ENCODE peak calls at places on chromosomes 6 and 20, in five cellular contexts. J, C, R, N and E are unnamed samples.

GRCh38 chr6:118963003-118963402 is 28.0 kb upstream of the MCM9 start:
- DNase-seq in N (no peak), C (no peak), J (no peak), R (peak; percentile 13), E (no peak)

GRCh38 chr6:14123331-14124105 is 5.9 kb downstream of the CD83 start:
- DNase-seq in R (no peak), J (no peak), N (no peak), C (no peak), E (no peak)

GRCh38 chr6:23180504-23181293 is 611.3 kb downstream of the HDGFL1 start:
- DNase-seq in N (no peak), J (no peak), C (peak; percentile 64), R (no peak), E (peak; percentile 14)

GRCh38 chr20:58112017-58112781 is 116.3 kb downstream of the ANKRD60 start:
- DNase-seq in R (no peak), C (no peak), J (peak; percentile 55), N (no peak), E (no peak)

GRCh38 chr20:7330850-7331249 is 563.4 kb downstream of the BMP2 start:
- DNase-seq in J (no peak), N (no peak), R (no peak), C (no peak), E (no peak)

GRCh38 chr6:150165020-150165702 is 22.3 kb downstream of the PPP1R14C start:
- DNase-seq in N (no peak), R (no peak), J (no peak), C (no peak), E (no peak)

GRCh38 chr6:137202078-137202477 is 17.1 kb downstream of the IFNGR1 start:
- DNase-seq in N (no peak), C (peak; percentile 40), J (no peak), R (no peak), E (no peak)

GRCh38 chr6:126716826-126717514 is 377.1 kb downstream of the CENPW start:
- DNase-seq in N (no peak), R (no peak), C (no peak), J (no peak), E (peak; percentile 50)

GRCh38 chr6:143700684-143701342 is 23.0 kb downstream of the PHACTR2 start:
- DNase-seq in J (no peak), R (no peak), C (peak; percentile 32), N (no peak), E (no peak)

GRCh38 chr6:41097467-41098090 is 24.8 kb downstream of the NFYA start:
- DNase-seq in R (no peak), N (no peak), C (no peak), J (no peak), E (no peak)

GRCh38 chr6:2988076-2988425 is 11.6 kb upstream of the NQO2 start:
- DNase-seq in N (no peak), C (no peak), R (no peak), J (no peak), E (no peak)

GRCh38 chr6:23956988-23957387 is 169.0 kb upstream of the NRSN1 start:
- DNase-seq in C (no peak), R (no peak), N (no peak), J (no peak), E (no peak)

GRCh38 chr6:127855542-127856159 is 45.2 kb downstream of the THEMIS start:
- DNase-seq in C (no peak), R (no peak), N (peak; percentile 24), J (no peak), E (peak; percentile 13)

GRCh38 chr20:33169176-33169794 is 1.3 kb downstream of the BPIFA2 start:
- DNase-seq in J (no peak), C (no peak), R (peak; percentile 63), N (peak; percentile 29), E (no peak)

GRCh38 chr6:134964451-134965203 is 14.7 kb upstream of the ALDH8A1 start:
- DNase-seq in J (no peak), C (no peak), N (no peak), R (no peak), E (no peak)

GRCh38 chr6:71197267-71197666 is 91.3 kb upstream of the OGFRL1 start:
- DNase-seq in N (no peak), R (no peak), J (no peak), C (no peak), E (no peak)

GRCh38 chr6:158512809-158513208 is 47.1 kb upstream of the TMEM181 start:
- DNase-seq in C (no peak), R (no peak), N (no peak), J (no peak), E (no peak)

GRCh38 chr6:159094444-159095252 is 49.9 kb upstream of the TAGAP start:
- DNase-seq in C (no peak), N (no peak), R (no peak), J (no peak), E (no peak)

GRCh38 chr6:84263557-84263956 is 36.1 kb upstream of the CEP162 start:
- DNase-seq in R (no peak), N (peak; percentile 63), C (no peak), J (no peak), E (no peak)

GRCh38 chr20:3795511-3796468 is at the start of gene CDC25B:
- DNase-seq in N (peak; percentile 91), R (peak; percentile 83), J (peak; percentile 59), C (peak; percentile 96), E (peak; percentile 89)

GRCh38 chr6:127103482-127103881 is 15.0 kb upstream of the RSPO3 start:
- DNase-seq in J (no peak), C (no peak), N (no peak), R (no peak), E (no peak)

GRCh38 chr20:25623225-25623735 is 534 bp downstream of the NANP start:
- DNase-seq in N (peak; percentile 64), C (peak; percentile 60), J (peak; percentile 5), R (no peak), E (peak; percentile 37)

GRCh38 chr6:153511896-153512496 is 380.9 kb upstream of the RGS17 start:
- DNase-seq in N (peak; percentile 29), J (no peak), R (peak; percentile 32), C (peak; percentile 9), E (peak; percentile 52)

GRCh38 chr6:43965628-43966373 is 161.5 kb downstream of the MRPL14 start:
- DNase-seq in C (no peak), J (no peak), R (no peak), N (no peak), E (no peak)

GRCh38 chr6:109465772-109466171 is 10.2 kb upstream of the MICAL1 start:
- DNase-seq in N (no peak), C (no peak), R (no peak), J (no peak), E (no peak)

GRCh38 chr6:41462980-41463930 is 82.9 kb upstream of the FOXP4 start:
- DNase-seq in R (peak; percentile 81), C (peak; percentile 83), J (no peak), N (peak; percentile 77), E (no peak)

GRCh38 chr20:51487525-51488279 is 54.8 kb downstream of the NFATC2 start:
- DNase-seq in C (no peak), N (peak; percentile 29), J (no peak), R (no peak), E (peak; percentile 21)

GRCh38 chr6:86456786-86457185 is 480.5 kb upstream of the HTR1E start:
- DNase-seq in C (no peak), J (no peak), N (no peak), R (no peak), E (no peak)

GRCh38 chr6:36616888-36617521 is 22.8 kb downstream of the SRSF3 start:
- DNase-seq in J (no peak), N (no peak), R (no peak), C (peak; percentile 87), E (no peak)

GRCh38 chr6:108330806-108331205 is 36.0 kb downstream of the AFG1L start:
- DNase-seq in C (no peak), R (no peak), J (no peak), N (no peak), E (no peak)

GRCh38 chr6:67886036-67886707 is 748.9 kb upstream of the ADGRB3 start:
- DNase-seq in C (no peak), R (no peak), J (no peak), N (no peak), E (no peak)

GRCh38 chr20:2259731-2260130 is 36.1 kb upstream of the TGM3 start:
- DNase-seq in C (no peak), N (no peak), J (no peak), R (no peak), E (no peak)

GRCh38 chr20:52497731-52498130 is 306.2 kb upstream of the ZFP64 start:
- DNase-seq in J (no peak), C (no peak), N (no peak), R (no peak), E (no peak)

GRCh38 chr6:16105056-16105455 is 23.8 kb upstream of the MYLIP start:
- DNase-seq in J (no peak), C (no peak), R (no peak), N (no peak), E (no peak)

DNA sequence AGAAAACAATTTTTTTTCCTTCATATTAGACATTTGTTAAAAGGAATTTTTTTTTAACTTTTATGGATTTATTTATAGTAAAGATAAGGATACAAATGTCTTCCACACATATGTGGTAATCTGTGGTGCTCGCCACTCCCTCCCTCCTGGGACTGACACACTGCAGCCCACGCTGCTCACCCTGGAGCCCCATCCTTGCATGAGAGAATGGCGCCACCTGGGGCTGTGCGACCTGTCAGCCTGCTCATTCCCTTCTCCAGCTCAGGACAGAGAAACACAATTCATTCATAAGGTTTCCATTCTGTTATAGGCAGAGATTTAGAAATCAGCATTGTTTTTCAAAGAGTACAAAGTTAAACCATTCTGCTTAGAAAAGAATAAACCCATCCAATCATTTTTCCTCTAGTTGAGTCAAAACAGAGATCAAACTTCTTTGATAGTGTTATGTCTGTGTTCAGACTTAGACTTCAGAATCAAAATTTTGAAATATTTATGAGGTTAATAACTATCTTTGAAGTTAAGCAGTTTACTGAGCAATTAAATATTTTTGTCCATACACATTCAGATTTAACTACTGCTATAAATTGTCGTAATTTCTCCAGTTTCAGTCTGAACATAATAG is 42.8 kb upstream of the DYNLRB1 start:
- DNase-seq in J (no peak), N (peak; percentile 72), R (peak; percentile 32), C (peak; percentile 73), E (peak; percentile 41)
- TF ChIP-seq FOXM1 in J (no peak), N (no peak), R (no peak), C (no peak), E (no peak)

GRCh38 chr6:130252527-130253237 is 29.9 kb upstream of the SAMD3 start:
- DNase-seq in J (no peak), R (no peak), N (no peak), C (no peak), E (no peak)
- TF ChIP-seq FOXM1 in J (no peak), R (no peak), N (no peak), C (no peak), E (no peak)

GRCh38 chr6:157233156-157233555 is 90.2 kb downstream of the TMEM242 start:
- DNase-seq in R (no peak), C (no peak), J (no peak), N (no peak), E (no peak)
- TF ChIP-seq FOXM1 in R (no peak), C (no peak), J (no peak), N (no peak), E (no peak)

GRCh38 chr6:90610671-90611542 is 24.0 kb upstream of the MAP3K7 start:
- DNase-seq in J (no peak), N (no peak), R (peak; percentile 27), C (peak; percentile 59), E (peak; percentile 53)

GRCh38 chr6:90605749-90606344 is 19.0 kb upstream of the MAP3K7 start:
- DNase-seq in C (no peak), N (no peak), J (no peak), R (no peak), E (no peak)

GRCh38 chr6:90611543-90611864 is 24.6 kb upstream of the MAP3K7 start:
- DNase-seq in R (no peak), N (no peak), C (no peak), J (no peak), E (no peak)

GRCh38 chr6:90611996-90612690 is 25.3 kb upstream of the MAP3K7 start:
- DNase-seq in C (peak; percentile 11), N (no peak), R (no peak), J (no peak), E (no peak)

GRCh38 chr6:90610291-90610670 is 23.4 kb upstream of the MAP3K7 start:
- DNase-seq in C (peak; percentile 22), N (no peak), J (no peak), R (no peak), E (peak; percentile 37)
- TF ChIP-seq FOXM1 in C (no peak), N (no peak), J (no peak), R (no peak), E (no peak)